ENCODE peak calls at places on chromosome 2, in eight cellular contexts. One of them, this sample, is unnamed.

GRCh38 chr2:223618172-223619035 is 16.2 kb upstream of the SCG2 start:
- DNase-seq in activated naive CD4-positive, alpha-beta T cell treated with anti-CD3 and anti-CD28 coated beads for 36 hours: no peak
- DNase-seq in astrocyte of the spinal cord: no peak
- DNase-seq in nephron progenitor cell: no peak
- DNase-seq in Karpas-422: no peak
- DNase-seq in ureter: no peak
- DNase-seq in NAMALWA: peak; percentile 4
- DNase-seq in NCI-H1092: no peak
- DNase-seq in this sample: no peak

GRCh38 chr2:55097462-55098410 is 47.5 kb upstream of the RTN4 start:
- DNase-seq in activated naive CD4-positive, alpha-beta T cell treated with anti-CD3 and anti-CD28 coated beads for 36 hours: no peak
- DNase-seq in astrocyte of the spinal cord: no peak
- DNase-seq in nephron progenitor cell: no peak
- DNase-seq in Karpas-422: no peak
- DNase-seq in ureter: no peak
- DNase-seq in NAMALWA: no peak
- DNase-seq in NCI-H1092: no peak
- DNase-seq in this sample: no peak

GRCh38 chr2:43106767-43107527 is 119.5 kb downstream of the ZFP36L2 start:
- DNase-seq in activated naive CD4-positive, alpha-beta T cell treated with anti-CD3 and anti-CD28 coated beads for 36 hours: no peak
- DNase-seq in astrocyte of the spinal cord: no peak
- DNase-seq in nephron progenitor cell: no peak
- DNase-seq in Karpas-422: no peak
- DNase-seq in ureter: no peak
- DNase-seq in NAMALWA: peak; percentile 49
- DNase-seq in NCI-H1092: no peak
- DNase-seq in this sample: no peak

GRCh38 chr2:72149556-72150156 is 2.0 kb upstream of the CYP26B1 start:
- DNase-seq in activated naive CD4-positive, alpha-beta T cell treated with anti-CD3 and anti-CD28 coated beads for 36 hours: peak; percentile 25
- DNase-seq in astrocyte of the spinal cord: no peak
- DNase-seq in nephron progenitor cell: no peak
- DNase-seq in Karpas-422: no peak
- DNase-seq in ureter: no peak
- DNase-seq in NAMALWA: no peak
- DNase-seq in NCI-H1092: no peak
- DNase-seq in this sample: no peak

GRCh38 chr2:143259368-143259958 is 130.2 kb downstream of the ARHGAP15 start:
- DNase-seq in activated naive CD4-positive, alpha-beta T cell treated with anti-CD3 and anti-CD28 coated beads for 36 hours: peak; percentile 89
- DNase-seq in astrocyte of the spinal cord: peak; percentile 78
- DNase-seq in nephron progenitor cell: peak; percentile 52
- DNase-seq in Karpas-422: peak; percentile 87
- DNase-seq in ureter: peak; percentile 61
- DNase-seq in NAMALWA: peak; percentile 84
- DNase-seq in NCI-H1092: peak; percentile 46
- DNase-seq in this sample: peak; percentile 13

GRCh38 chr2:144834363-144834762 is 314.4 kb upstream of the ZEB2 start:
- DNase-seq in activated naive CD4-positive, alpha-beta T cell treated with anti-CD3 and anti-CD28 coated beads for 36 hours: no peak
- DNase-seq in astrocyte of the spinal cord: no peak
- DNase-seq in nephron progenitor cell: no peak
- DNase-seq in Karpas-422: no peak
- DNase-seq in ureter: no peak
- DNase-seq in NAMALWA: no peak
- DNase-seq in NCI-H1092: no peak
- DNase-seq in this sample: no peak

GRCh38 chr2:105741617-105742016 is 3.1 kb upstream of the NCK2 start:
- DNase-seq in activated naive CD4-positive, alpha-beta T cell treated with anti-CD3 and anti-CD28 coated beads for 36 hours: no peak
- DNase-seq in astrocyte of the spinal cord: no peak
- DNase-seq in nephron progenitor cell: no peak
- DNase-seq in Karpas-422: no peak
- DNase-seq in ureter: no peak
- DNase-seq in NAMALWA: no peak
- DNase-seq in NCI-H1092: no peak
- DNase-seq in this sample: no peak

GRCh38 chr2:43212216-43212828 is 14.1 kb downstream of the ZFP36L2 start:
- DNase-seq in activated naive CD4-positive, alpha-beta T cell treated with anti-CD3 and anti-CD28 coated beads for 36 hours: no peak
- DNase-seq in astrocyte of the spinal cord: no peak
- DNase-seq in nephron progenitor cell: no peak
- DNase-seq in Karpas-422: no peak
- DNase-seq in ureter: no peak
- DNase-seq in NAMALWA: no peak
- DNase-seq in NCI-H1092: no peak
- DNase-seq in this sample: no peak

This sample was measured in NCI-H2029 treated with DMSO at 0.1 percent for 48 hours.